ENCODE peak calls at places on chromosome 20, in four cellular contexts. C is psoas muscle, R is hepatocyte, X is A549. O is an unnamed sample.

GRCh38 chr20:25066386-25066785 is 8.4 kb upstream of the ACSS1 start:
- DNase-seq in C (no peak), R (no peak), X (no peak), O (no peak)

GRCh38 chr20:48948612-48949011 is 27.1 kb downstream of the ARFGEF2 start:
- DNase-seq in C (no peak), R (no peak), X (no peak), O (no peak)

GRCh38 chr20:58752565-58752964 is 60.0 kb downstream of the NPEPL1 start:
- DNase-seq in C (no peak), R (no peak), X (no peak), O (no peak)

GRCh38 chr20:3374296-3374695 is 33.2 kb downstream of the DNAAF9 start:
- DNase-seq in C (no peak), R (no peak), X (no peak), O (no peak)

GRCh38 chr20:33516882-33517281 is 27.0 kb downstream of the CBFA2T2 start:
- DNase-seq in C (no peak), R (no peak), X (peak; percentile 47), O (no peak)

GRCh38 chr20:33733654-33734576 is 2.1 kb downstream of the ZNF341 start:
- DNase-seq in C (no peak), R (peak; percentile 73), X (peak; percentile 94), O (peak; percentile 40)

GRCh38 chr20:50601511-50602431 is 89.6 kb downstream of the RIPOR3 start:
- DNase-seq in C (no peak), R (no peak), X (no peak), O (no peak)

GRCh38 chr20:47306755-47307370 is 49.6 kb downstream of the ZMYND8 start:
- DNase-seq in C (no peak), R (no peak), X (no peak), O (no peak)

GRCh38 chr20:34824861-34825529 is 456 bp downstream of the NCOA6 start:
- DNase-seq in C (peak; percentile 67), R (peak; percentile 87), X (peak; percentile 48), O (peak; percentile 86)
- TF ChIP-seq CTCF in C (no peak), R (peak; percentile 31), X (no peak), O (peak; percentile 6)

DNA sequence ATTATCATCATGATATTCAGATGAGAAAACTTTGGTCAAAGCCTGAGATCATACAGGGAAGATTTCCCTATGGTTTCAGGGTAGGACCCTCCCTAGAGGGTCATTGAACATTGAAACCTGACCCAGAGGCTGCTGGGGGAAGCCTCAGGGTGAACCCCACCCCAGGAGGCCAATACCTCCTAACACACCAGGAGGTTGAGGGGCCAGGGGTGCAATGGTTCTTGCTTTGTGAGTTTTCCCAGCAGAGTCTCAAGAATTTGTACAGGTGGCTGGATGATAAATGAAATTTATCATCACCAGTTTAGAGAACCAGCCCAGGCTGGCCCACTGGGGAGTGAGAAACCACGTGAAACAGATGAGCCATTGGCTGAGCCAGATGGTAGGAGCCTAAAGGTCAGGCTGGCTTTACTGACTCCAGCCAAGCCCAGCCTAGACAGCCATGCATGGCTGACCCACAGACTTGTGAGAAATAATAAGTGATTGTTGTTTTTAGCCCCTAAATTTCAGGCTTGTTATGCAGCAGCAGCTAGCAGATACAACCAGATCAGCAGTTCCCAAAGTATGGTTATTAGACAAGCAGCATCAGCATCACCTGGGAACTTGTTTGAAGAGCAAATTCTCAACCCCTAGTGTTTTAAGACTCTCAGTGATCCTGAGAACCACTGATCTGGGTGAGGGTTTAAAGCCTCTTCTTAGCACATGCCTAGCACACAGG is 15.0 kb downstream of the TGM2 start:
- DNase-seq in C (no peak), R (no peak), X (no peak), O (no peak)
- TF ChIP-seq CTCF in C (no peak), R (no peak), X (no peak), O (no peak)

GRCh38 chr20:35618032-35618371 is 2.4 kb downstream of the SPAG4 start:
- DNase-seq in C (no peak), R (no peak), X (no peak), O (no peak)

GRCh38 chr20:35620818-35621559 is 5.4 kb downstream of the SPAG4 start:
- DNase-seq in C (no peak), R (no peak), X (no peak), O (no peak)

GRCh38 chr20:35618372-35619131 is 2.9 kb downstream of the SPAG4 start:
- DNase-seq in C (no peak), R (no peak), X (no peak), O (no peak)

GRCh38 chr20:35617397-35618031 is 1.9 kb downstream of the SPAG4 start:
- DNase-seq in C (peak; percentile 51), R (peak; percentile 69), X (peak; percentile 75), O (peak; percentile 67)

DNA sequence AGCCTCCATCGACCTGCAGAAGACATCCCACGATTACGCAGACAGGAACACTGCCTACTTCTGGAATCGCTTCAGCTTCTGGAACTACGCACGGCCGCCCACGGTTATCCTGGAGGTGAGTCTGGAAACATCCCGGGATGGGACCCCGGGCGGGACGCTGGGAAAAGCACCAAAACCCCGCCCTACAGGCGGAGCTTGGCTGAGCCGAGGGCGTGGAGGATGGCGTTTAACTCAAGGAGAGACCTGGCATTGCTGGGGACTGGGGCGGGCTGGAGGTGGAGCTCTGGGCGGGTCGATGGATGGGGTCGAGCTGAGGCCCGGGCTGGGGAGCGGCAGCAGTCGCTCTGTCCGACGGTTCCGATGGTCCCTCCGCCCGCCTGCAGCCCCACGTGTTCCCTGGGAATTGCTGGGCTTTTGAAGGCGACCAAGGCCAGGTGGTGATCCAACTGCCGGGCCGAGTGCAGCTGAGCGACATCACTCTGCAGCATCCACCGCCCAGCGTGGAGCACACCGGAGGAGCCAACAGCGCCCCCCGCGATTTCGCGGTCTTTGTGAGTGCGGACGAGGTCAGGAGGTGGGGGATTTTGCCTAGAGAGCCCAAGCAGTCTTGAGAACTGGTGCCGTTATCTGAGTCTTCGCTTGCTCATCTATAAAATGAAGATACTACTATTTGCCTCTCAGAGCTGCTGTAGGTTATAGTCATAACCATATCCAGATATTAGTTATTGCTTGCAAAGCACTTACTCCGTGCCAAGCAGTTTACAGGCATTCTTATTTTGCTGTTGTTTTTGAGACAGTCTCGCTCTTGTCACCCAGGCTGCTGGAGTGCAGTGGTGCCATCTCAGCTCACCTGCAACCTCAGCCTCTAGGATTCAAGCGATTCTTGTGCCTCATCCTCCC is 3.8 kb downstream of the SPAG4 start:
- DNase-seq in C (peak; percentile 78), R (peak; percentile 90), X (peak; percentile 89), O (peak; percentile 81)
- TF ChIP-seq CTCF in C (no peak), R (peak; percentile 42), X (peak; percentile 75), O (peak; percentile 75)

DNA sequence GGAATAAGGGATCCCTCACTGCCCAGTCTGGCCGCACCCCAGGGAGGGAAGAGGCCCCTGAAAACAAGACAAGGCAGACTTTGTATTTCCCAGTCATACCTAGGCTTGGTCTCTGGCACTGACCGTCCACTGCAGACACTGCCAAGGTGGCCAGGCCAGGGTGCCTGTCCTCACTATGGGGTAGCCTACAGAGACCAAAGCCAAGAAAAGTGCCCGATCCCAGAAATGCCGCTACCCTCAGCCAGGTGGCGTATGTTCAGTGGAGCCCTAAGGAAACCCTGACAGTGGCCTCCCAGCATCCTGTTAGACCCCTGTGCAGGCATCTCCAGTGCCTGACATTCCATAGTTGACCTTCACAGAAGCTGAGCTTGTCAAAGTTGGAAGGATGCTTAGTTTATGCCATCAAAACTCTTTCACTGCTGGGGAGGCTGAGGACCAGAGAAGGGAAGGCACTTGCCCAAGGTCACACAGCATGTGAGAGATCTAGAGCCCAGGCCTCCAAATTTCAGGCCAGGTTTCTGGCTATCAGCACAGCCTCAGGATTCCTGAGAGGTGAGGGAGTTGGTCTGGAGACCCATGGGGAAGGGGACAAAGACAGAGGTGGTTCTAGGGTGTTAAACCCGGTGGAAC is 2.5 kb downstream of the SCRT2 start:
- DNase-seq in C (no peak), R (no peak), X (peak; percentile 47), O (no peak)
- TF ChIP-seq CTCF in C (no peak), R (peak; percentile 6), X (peak; percentile 25), O (no peak)

DNA sequence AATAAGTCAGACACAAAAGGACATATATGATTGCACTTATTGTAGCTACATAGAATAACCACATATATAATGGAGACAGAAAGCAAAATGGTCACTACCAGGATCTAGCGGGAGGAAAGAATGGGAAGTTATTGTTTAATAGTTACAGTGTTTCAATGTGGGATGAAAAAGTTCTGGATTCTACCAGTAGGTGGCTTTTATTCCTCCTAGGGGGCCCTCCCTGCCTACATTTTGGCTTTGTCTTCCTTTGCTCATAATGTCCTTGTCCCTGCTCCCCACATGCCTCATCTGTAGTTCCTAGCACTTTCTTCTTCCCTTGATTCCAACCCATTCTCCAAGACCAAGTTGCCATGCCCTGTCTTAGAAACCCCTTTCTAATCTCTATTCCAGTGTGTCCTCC is 16.3 kb downstream of the ZNF133 start:
- DNase-seq in C (no peak), R (no peak), X (no peak), O (no peak)
- TF ChIP-seq CTCF in C (no peak), R (no peak), X (no peak), O (no peak)

GRCh38 chr20:22342410-22342809 is 242.0 kb downstream of the FOXA2 start:
- DNase-seq in C (no peak), R (no peak), X (no peak), O (no peak)

GRCh38 chr20:22338140-22338708 is 246.1 kb downstream of the FOXA2 start:
- DNase-seq in C (no peak), R (no peak), X (no peak), O (no peak)

GRCh38 chr20:22341508-22341907 is 242.9 kb downstream of the FOXA2 start:
- DNase-seq in C (no peak), R (no peak), X (peak; percentile 64), O (no peak)

GRCh38 chr20:22339946-22340345 is 244.4 kb downstream of the FOXA2 start:
- DNase-seq in C (no peak), R (no peak), X (no peak), O (no peak)

DNA sequence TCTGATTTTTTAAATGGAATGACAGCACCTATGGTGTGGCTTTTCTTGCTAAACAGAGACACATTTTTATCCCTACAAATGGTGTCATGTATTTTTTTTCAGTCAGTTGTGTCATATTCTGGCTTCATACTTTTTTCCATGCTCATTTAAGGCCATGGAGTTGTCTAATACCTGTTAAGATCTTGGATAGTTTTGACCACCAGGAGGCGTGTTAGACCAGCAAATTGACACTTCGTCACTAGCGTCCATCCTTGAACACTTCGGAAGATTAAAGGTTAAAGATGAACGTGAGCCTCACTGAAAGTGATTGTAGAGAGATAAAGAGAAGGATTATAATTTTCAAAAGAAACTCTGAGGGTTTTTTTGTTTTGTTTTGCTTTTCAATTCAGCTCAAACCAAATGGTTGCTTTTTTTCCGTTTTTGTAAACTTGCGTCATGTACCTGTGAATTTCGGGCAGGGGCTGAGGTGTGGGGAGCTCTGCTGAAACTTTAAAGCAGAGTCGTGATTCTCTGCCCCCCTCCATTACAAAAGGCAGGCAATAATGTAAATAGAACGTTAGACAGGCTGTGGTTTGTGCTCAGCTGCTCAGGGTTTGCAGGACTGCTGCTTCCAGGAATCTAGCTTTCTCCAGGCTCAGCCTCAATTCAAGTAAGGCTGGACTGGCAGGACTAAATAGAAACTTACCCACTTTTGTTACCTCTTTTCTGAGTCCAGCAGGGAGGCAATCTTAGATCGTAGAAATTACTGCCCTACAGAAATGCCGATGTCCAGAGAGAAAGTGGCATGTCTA is 245.1 kb downstream of the FOXA2 start:
- DNase-seq in C (no peak), R (peak; percentile 87), X (peak; percentile 91), O (peak; percentile 37)
- TF ChIP-seq CTCF in C (peak; percentile 85), R (peak; percentile 95), X (peak; percentile 98), O (peak; percentile 74)